ENCODE peak calls at places on chromosome 11, in nine cellular contexts. O is upper lobe of right lung, V is spleen, I is esophagus squamous epithelium, R is neural progenitor cell, U is dorsolateral prefrontal cortex, L is hepatocyte, S is sigmoid colon, Q is OCI-LY7. Z is an unnamed sample.

GRCh38 chr11:104075716-104076115 is 39.3 kb downstream of the DDI1 start:
- DNase-seq in O (no peak), V (no peak), I (no peak), R (no peak), U (no peak), L (no peak), S (no peak), Q (no peak), Z (no peak)

GRCh38 chr11:61541568-61541967 is 33.0 kb downstream of the LRRC10B start:
- DNase-seq in O (no peak), V (no peak), I (no peak), R (peak), U (no peak), L (no peak), S (no peak), Q (peak), Z (peak)

GRCh38 chr11:111186308-111186967 is 59.1 kb upstream of the POU2AF2 start:
- DNase-seq in O (no peak), V (no peak), I (no peak), R (no peak), U (no peak), L (no peak), S (no peak), Q (peak), Z (no peak)

GRCh38 chr11:58979222-58979621 is 39.9 kb downstream of the GLYATL1 start:
- DNase-seq in O (no peak), V (no peak), I (no peak), R (no peak), U (no peak), L (no peak), S (no peak), Q (no peak), Z (no peak)

GRCh38 chr11:9516113-9516512 is 55.3 kb downstream of the ZNF143 start:
- DNase-seq in O (no peak), V (no peak), I (no peak), R (no peak), U (no peak), L (peak), S (no peak), Q (no peak), Z (no peak)

GRCh38 chr11:69362315-69362714 is 68.4 kb downstream of the MYEOV start:
- DNase-seq in O (no peak), V (no peak), I (no peak), R (no peak), U (no peak), L (no peak), S (no peak), Q (no peak), Z (no peak)

GRCh38 chr11:16938061-16938460 is 76.2 kb downstream of the PLEKHA7 start:
- DNase-seq in O (no peak), V (no peak), I (no peak), R (no peak), U (no peak), L (no peak), S (no peak), Q (no peak), Z (no peak)

GRCh38 chr11:12377824-12378593 is 638 bp downstream of the PARVA start:
- DNase-seq in O (peak), V (no peak), I (no peak), R (peak), U (no peak), L (peak), S (peak), Q (no peak), Z (peak)

GRCh38 chr11:102971766-102972165 is 16.2 kb upstream of the MMP13 start:
- DNase-seq in O (no peak), V (no peak), I (no peak), R (no peak), U (no peak), L (no peak), S (no peak), Q (no peak), Z (no peak)

GRCh38 chr11:122998727-122999370 is 17.2 kb upstream of the BSX start:
- DNase-seq in O (no peak), V (no peak), I (no peak), R (peak), U (no peak), L (no peak), S (no peak), Q (no peak), Z (no peak)

GRCh38 chr11:13120691-13121090 is 111.6 kb downstream of the RASSF10 start:
- DNase-seq in O (no peak), V (no peak), I (no peak), R (no peak), U (no peak), L (no peak), S (no peak), Q (no peak), Z (peak)

GRCh38 chr11:86459682-86460460 is 85.2 kb downstream of the CCDC81 start:
- DNase-seq in O (no peak), V (no peak), I (no peak), R (no peak), U (peak), L (peak), S (no peak), Q (no peak), Z (peak)

GRCh38 chr11:127461575-127462344 is 461.2 kb upstream of the KIRREL3 start:
- DNase-seq in O (no peak), V (no peak), I (no peak), R (peak), U (no peak), L (no peak), S (no peak), Q (no peak), Z (no peak)

GRCh38 chr11:70883973-70884688 is 368.2 kb downstream of the SHANK2 start:
- DNase-seq in O (no peak), V (no peak), I (no peak), R (no peak), U (no peak), L (no peak), S (no peak), Q (no peak), Z (no peak)
- H3K27ac ChIP-seq in O (no peak), V (no peak), I (no peak), R (no peak), U (no peak), L (no peak), S (no peak), Q (no peak), Z (no peak)

GRCh38 chr11:27119396-27119795 is 78.8 kb downstream of the BBOX1 start:
- DNase-seq in O (no peak), V (no peak), I (no peak), R (no peak), U (no peak), L (no peak), S (no peak), Q (no peak), Z (no peak)

GRCh38 chr11:27120211-27120610 is 79.6 kb downstream of the BBOX1 start:
- DNase-seq in O (no peak), V (no peak), I (no peak), R (no peak), U (no peak), L (no peak), S (no peak), Q (no peak), Z (no peak)

DNA sequence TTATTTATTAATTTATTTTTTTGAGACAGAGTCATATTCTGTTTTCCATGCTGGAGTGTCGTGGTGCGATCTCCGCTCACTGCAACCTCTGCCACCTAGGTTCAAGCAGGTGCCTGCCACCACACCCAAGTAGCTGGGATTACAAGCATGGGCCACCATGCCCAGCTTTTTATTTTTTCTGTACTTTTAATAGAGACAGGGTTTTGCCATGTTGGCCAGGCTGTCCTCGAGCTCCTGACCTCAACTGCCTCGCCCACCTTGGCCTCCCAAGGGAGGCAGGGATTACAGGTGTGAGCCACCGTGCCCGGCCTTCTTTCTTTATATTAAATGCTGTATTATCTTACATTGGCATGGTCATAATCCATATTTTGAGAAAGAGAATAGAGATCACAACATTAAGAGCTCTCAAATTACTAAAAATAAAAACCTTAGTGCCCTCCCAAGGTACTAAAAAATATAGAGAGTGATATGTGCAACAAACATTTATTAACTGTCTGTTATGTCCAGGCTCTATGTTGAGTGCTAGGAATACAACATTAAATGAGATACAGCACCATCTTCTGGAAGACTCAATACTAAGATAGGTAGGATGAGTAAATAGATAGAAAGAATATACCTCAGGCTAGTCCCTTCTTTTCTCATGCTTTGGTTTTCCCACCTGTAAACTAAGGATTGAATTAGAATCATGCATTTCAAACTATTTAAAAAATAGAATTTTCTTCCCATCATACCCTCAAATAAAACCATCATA is 84.1 kb downstream of the BBOX1 start:
- DNase-seq in O (no peak), V (no peak), I (no peak), R (no peak), U (no peak), L (no peak), S (no peak), Q (peak), Z (peak)
- TF ChIP-seq CTCF in O (no peak), V (no peak), I (peak), R (no peak), U (peak), L (peak), S (no peak), Q (peak), Z (no peak)

DNA sequence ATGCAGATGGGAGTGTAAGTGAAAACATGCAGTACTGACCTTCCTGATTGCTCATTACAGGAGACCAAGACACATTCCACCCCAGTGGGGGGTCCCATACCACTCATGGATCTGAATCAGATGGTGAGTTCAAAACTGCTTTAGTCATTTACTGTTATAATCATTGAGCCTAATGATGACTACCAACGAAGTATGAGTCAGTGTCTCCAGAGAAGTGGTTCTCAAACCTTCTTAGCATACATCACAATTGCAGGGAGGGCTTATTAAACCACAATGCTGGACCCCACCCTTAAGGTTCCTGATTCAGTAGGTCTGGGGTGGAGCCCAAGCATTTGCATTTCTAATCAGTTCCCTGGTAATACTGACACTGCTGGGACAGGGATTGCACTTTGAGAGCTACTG is 75.8 kb downstream of the CD44 start:
- DNase-seq in O (no peak), V (no peak), I (no peak), R (peak), U (no peak), L (no peak), S (no peak), Q (no peak), Z (peak)
- H3K27ac ChIP-seq in O (peak), V (no peak), I (no peak), R (no peak), U (no peak), L (no peak), S (no peak), Q (no peak), Z (no peak)

GRCh38 chr11:94740083-94740974 is 27.8 kb upstream of the AMOTL1 start:
- DNase-seq in O (peak), V (no peak), I (no peak), R (peak), U (no peak), L (peak), S (peak), Q (no peak), Z (no peak)

GRCh38 chr11:94742645-94743044 is 25.5 kb upstream of the AMOTL1 start:
- DNase-seq in O (no peak), V (no peak), I (no peak), R (no peak), U (no peak), L (no peak), S (no peak), Q (no peak), Z (no peak)

GRCh38 chr11:94739331-94739730 is 28.8 kb upstream of the AMOTL1 start:
- DNase-seq in O (no peak), V (no peak), I (no peak), R (peak), U (no peak), L (no peak), S (no peak), Q (no peak), Z (no peak)

GRCh38 chr11:94738746-94739145 is 29.4 kb upstream of the AMOTL1 start:
- DNase-seq in O (no peak), V (no peak), I (no peak), R (no peak), U (no peak), L (no peak), S (no peak), Q (no peak), Z (no peak)

DNA sequence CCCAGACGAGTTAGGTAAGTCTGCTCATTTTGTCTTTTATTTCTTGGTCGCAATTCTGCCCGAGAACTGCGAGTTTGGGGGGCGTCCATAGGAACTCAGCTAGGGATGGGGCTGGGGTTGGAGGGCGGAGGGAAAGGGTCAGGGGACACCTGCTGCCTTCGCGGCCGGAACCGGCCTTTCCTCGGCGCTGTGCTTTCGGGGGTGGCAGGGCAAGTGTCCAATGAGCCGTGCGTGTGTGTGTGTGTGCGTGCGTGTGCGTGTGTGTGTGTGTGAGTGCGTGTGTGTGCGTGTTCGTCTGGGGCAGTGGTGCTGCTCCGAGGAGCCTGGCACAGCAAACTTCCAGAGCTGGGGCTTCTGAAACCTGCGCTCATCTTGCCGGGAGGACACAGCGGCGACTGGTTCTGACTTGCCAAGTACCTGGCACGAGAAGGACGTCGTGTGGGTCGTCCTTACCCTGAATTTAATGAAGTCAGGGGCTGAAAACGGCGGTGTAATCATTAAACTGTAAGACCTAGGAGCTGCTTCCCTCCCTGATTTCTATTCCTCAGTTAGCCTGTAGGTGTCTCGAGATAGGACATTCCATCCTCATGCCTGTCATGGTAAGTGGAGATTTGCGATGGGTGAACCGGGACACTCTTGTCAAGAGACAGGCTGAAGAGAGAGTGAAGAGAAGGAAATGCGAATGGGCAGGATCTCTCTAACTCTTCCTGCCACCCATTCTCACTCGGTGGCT is 27.0 kb upstream of the AMOTL1 start:
- DNase-seq in O (peak), V (no peak), I (no peak), R (peak), U (no peak), L (peak), S (peak), Q (no peak), Z (peak)
- TF ChIP-seq CTCF in O (peak), V (no peak), I (peak), R (peak), U (peak), L (peak), S (peak), Q (no peak), Z (peak)

GRCh38 chr11:27469333-27469680 is 3.3 kb downstream of the LGR4 start:
- DNase-seq in O (no peak), V (no peak), I (no peak), R (no peak), U (no peak), L (no peak), S (no peak), Q (no peak), Z (no peak)

GRCh38 chr11:27466363-27466762 is 6.2 kb downstream of the LGR4 start:
- DNase-seq in O (no peak), V (no peak), I (no peak), R (no peak), U (no peak), L (no peak), S (no peak), Q (no peak), Z (no peak)

GRCh38 chr11:27467181-27467913 is 5.2 kb downstream of the LGR4 start:
- DNase-seq in O (no peak), V (no peak), I (no peak), R (no peak), U (no peak), L (no peak), S (no peak), Q (no peak), Z (no peak)

GRCh38 chr11:27468643-27469332 is 3.8 kb downstream of the LGR4 start:
- DNase-seq in O (no peak), V (no peak), I (no peak), R (peak), U (no peak), L (peak), S (no peak), Q (no peak), Z (no peak)

GRCh38 chr11:27468209-27468608 is 4.4 kb downstream of the LGR4 start:
- DNase-seq in O (no peak), V (no peak), I (no peak), R (no peak), U (no peak), L (peak), S (no peak), Q (no peak), Z (peak)
- H3K27ac ChIP-seq in O (no peak), V (peak), I (peak), R (peak), U (no peak), L (peak), S (peak), Q (no peak), Z (no peak)

GRCh38 chr11:2711161-2711560 is 11.4 kb upstream of the KCNQ1OT1 start:
- DNase-seq in O (no peak), V (no peak), I (no peak), R (no peak), U (no peak), L (no peak), S (no peak), Q (no peak), Z (no peak)
- TF ChIP-seq CTCF in O (no peak), V (no peak), I (no peak), R (no peak), U (no peak), L (no peak), S (no peak), Q (no peak), Z (no peak)